ENCODE peak calls at places on chromosomes 1 and 21, in four cellular contexts. T is K562, U is GM23338, F is GM12878. R is an unnamed sample.
A peak's percentile ranks its signal among the peaks of the same experiment; 100 is the strongest.

GRCh38 chr1:79283451-79283850 is 276.9 kb upstream of the ADGRL4 start:
- DNase-seq in F (no peak), U (no peak), T (no peak), R (no peak)

GRCh38 chr1:104780470-104781078 is 1030.9 kb downstream of the AMY1C start:
- DNase-seq in T (peak; percentile 14), U (peak; percentile 62), F (no peak), R (peak; percentile 12)

GRCh38 chr21:10272216-10272615 is 249.2 kb upstream of the TPTE start:
- DNase-seq in T (no peak), U (no peak), F (no peak), R (no peak)

GRCh38 chr1:115838426-115838804 is 2.5 kb downstream of the NHLH2 start:
- DNase-seq in F (no peak), U (peak; percentile 55), T (no peak), R (no peak)

GRCh38 chr21:37537391-37537996 is 170.9 kb downstream of the DYRK1A start:
- DNase-seq in U (no peak), T (no peak), F (no peak), R (no peak)

GRCh38 chr1:43981636-43982035 is 2.6 kb downstream of the B4GALT2 start:
- DNase-seq in F (no peak), U (no peak), T (no peak), R (no peak)

GRCh38 chr1:27446491-27447020 is 43.4 kb downstream of the WASF2 start:
- DNase-seq in U (no peak), T (no peak), F (no peak), R (no peak)

GRCh38 chr21:38858429-38859205 is 52.9 kb downstream of the ETS2 start:
- DNase-seq in U (no peak), F (no peak), T (no peak), R (no peak)

GRCh38 chr1:206826409-206826808 is 39.0 kb upstream of the IL20 start:
- DNase-seq in F (no peak), U (no peak), T (no peak), R (no peak)

GRCh38 chr1:43363283-43363934 is 4.4 kb downstream of the ELOVL1 start:
- DNase-seq in F (no peak), U (no peak), T (peak; percentile 44), R (no peak)

GRCh38 chr21:42474982-42475381 is 21.0 kb downstream of the RSPH1 start:
- DNase-seq in F (no peak), T (no peak), U (no peak), R (no peak)

GRCh38 chr1:64469977-64470669 is at the start of gene CACHD1:
- DNase-seq in F (no peak), T (no peak), U (peak; percentile 87), R (peak; percentile 38)
- TF ChIP-seq REST in F (no peak), T (no peak), U (no peak), R (no peak)

GRCh38 chr1:55974714-55975441 is 604.5 kb downstream of the PLPP3 start:
- DNase-seq in F (no peak), T (no peak), U (no peak), R (no peak)
- TF ChIP-seq POLR2AphosphoS5 in F (no peak), T (no peak), U (no peak), R (no peak)

GRCh38 chr1:150615346-150616201 is 13.8 kb downstream of the ENSA start:
- DNase-seq in U (no peak), F (no peak), T (peak; percentile 65), R (no peak)
- H3K4me1 ChIP-seq in U (no peaks in the 10 kb centered on the region), F (peaks cover 40% of the 10 kb centered on the region), T (peaks cover 64% of the 10 kb centered on the region), R (peaks cover 20% of the 10 kb centered on the region)

GRCh38 chr21:44310628-44311027 is 10.8 kb downstream of the PFKL start:
- DNase-seq in T (no peak), F (no peak), U (no peak), R (no peak)
- TF ChIP-seq REST in T (no peak), F (no peak), U (no peak), R (no peak)

GRCh38 chr1:12615916-12616708 is 1.9 kb downstream of the DHRS3 start:
- DNase-seq in T (peak; percentile 65), U (peak; percentile 94), F (no peak), R (no peak)
- TF ChIP-seq POLR2AphosphoS5 in T (no peak), U (peak; percentile 35), F (no peak), R (no peak)

GRCh38 chr1:56506314-56506743 is 73.0 kb downstream of the PLPP3 start:
- DNase-seq in T (no peak), F (no peak), U (no peak), R (no peak)

GRCh38 chr1:56506951-56507437 is 72.4 kb downstream of the PLPP3 start:
- DNase-seq in T (no peak), U (no peak), F (no peak), R (no peak)

GRCh38 chr1:56509713-56510641 is 69.4 kb downstream of the PLPP3 start:
- DNase-seq in U (peak; percentile 44), T (peak; percentile 44), F (no peak), R (no peak)

GRCh38 chr1:56508523-56508983 is 70.8 kb downstream of the PLPP3 start:
- DNase-seq in T (no peak), U (no peak), F (no peak), R (no peak)

DNA sequence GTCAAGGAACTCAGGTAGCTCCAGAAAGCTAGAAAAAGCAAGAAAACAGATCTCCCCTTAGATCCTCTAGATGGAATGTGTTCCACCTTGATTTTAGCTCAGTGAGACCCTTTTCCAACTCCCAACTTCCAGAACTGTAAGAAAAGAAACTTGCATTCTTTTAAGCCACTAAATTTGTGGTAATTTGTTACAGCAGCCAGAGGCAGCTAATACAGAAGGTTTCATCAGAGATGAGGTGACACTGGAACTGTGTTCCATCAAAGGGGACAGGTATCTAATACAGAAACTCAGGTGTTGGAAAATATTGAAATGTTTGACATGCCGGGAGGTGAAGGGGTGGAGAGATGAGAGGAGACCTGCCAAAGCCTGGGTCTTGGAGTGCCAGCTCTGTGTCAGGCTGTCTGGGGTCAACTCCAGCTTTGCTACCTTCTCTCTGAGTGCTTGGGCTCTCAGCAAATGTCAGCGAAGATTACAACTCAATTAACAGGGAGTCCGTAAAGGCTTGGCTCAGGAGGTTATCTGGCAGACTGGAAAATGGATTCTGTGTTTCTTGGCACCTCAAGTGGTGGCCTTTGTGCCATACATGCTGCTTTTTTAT is 71.3 kb downstream of the PLPP3 start:
- DNase-seq in U (no peak), F (no peak), T (no peak), R (no peak)
- H3K4me1 ChIP-seq in U (peaks cover 16% of the 10 kb centered on the region), F (no peaks in the 10 kb centered on the region), T (peaks cover 38% of the 10 kb centered on the region), R (no peaks in the 10 kb centered on the region)

GRCh38 chr21:29186246-29186645 is 55.8 kb downstream of the MAP3K7CL start:
- DNase-seq in F (no peak), U (no peak), T (no peak), R (no peak)

GRCh38 chr21:29185633-29186032 is 55.2 kb downstream of the MAP3K7CL start:
- DNase-seq in F (no peak), U (no peak), T (no peak), R (no peak)

GRCh38 chr21:29189358-29189757 is 58.9 kb downstream of the MAP3K7CL start:
- DNase-seq in T (no peak), F (no peak), U (no peak), R (no peak)

GRCh38 chr21:29185172-29185571 is 54.7 kb downstream of the MAP3K7CL start:
- DNase-seq in T (no peak), F (no peak), U (no peak), R (no peak)

DNA sequence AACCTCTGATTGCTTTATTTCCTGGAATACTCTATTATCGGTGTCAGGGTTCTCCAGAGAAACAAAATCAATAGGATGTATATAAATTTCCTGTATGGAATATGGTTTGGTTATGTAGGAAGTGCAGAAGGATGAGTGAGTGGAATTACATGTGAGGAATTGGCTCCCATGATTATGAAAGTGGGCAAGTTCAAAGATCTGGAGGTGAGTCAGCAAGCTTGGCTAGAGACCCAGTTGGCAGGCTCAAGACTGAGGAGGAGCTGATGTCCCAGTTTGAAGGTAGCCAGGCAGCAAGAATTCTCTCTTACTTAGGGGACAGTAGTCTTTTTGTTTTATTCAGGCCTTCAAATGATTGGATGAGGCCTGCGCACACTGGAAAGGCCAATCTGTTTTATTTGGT is 57.5 kb downstream of the MAP3K7CL start:
- DNase-seq in U (no peak), F (no peak), T (no peak), R (no peak)
- TF ChIP-seq REST in U (no peak), F (no peak), T (no peak), R (no peak)